ENCODE peak calls at places on chromosome 2, in seven cellular contexts. Z is spleen; B is HTR-8/SVneo; X is activated CD4-positive, alpha-beta memory T cell treated with anti-CD3 and anti-CD28 coated beads for 36 hours; U is anterior cingulate cortex; D is aorta; G is activated CD8-positive, alpha-beta memory T cell treated with anti-CD3 and anti-CD28 coated beads for 4 hours. I is an unnamed sample.

GRCh38 chr2:112601754-112602153 is 17.3 kb downstream of the CHCHD5 start:
- DNase-seq in Z (peak; percentile 35), B (no peak), X (no peak), U (no peak), D (no peak), G (no peak), I (no peak)

GRCh38 chr2:135984199-135985017 is 1.0 kb downstream of the DARS1 start:
- DNase-seq in Z (no peak), B (peak; percentile 29), X (no peak), U (no peak), D (no peak), G (no peak), I (no peak)

GRCh38 chr2:113734187-113734586 is 22.3 kb downstream of the SLC35F5 start:
- DNase-seq in Z (no peak), B (no peak), X (peak; percentile 24), U (no peak), D (no peak), G (no peak), I (no peak)

GRCh38 chr2:100957971-100958653 is 44.0 kb upstream of the RPL31 start:
- DNase-seq in Z (peak; percentile 24), B (no peak), X (no peak), U (no peak), D (no peak), G (no peak), I (peak; percentile 37)

GRCh38 chr2:162711832-162712540 is 126.6 kb downstream of the KCNH7 start:
- DNase-seq in Z (no peak), B (no peak), X (no peak), U (no peak), D (no peak), G (no peak), I (no peak)

GRCh38 chr2:112821682-112822081 is 14.9 kb downstream of the IL1B start:
- DNase-seq in Z (no peak), B (no peak), X (peak; percentile 49), U (no peak), D (no peak), G (no peak), I (no peak)

GRCh38 chr2:233828546-233829192 is 25.7 kb downstream of the HJURP start:
- DNase-seq in Z (peak; percentile 55), B (no peak), X (peak; percentile 3), U (no peak), D (peak; percentile 41), G (no peak), I (no peak)

GRCh38 chr2:109470121-109470921 is 143.4 kb downstream of the SEPTIN10 start:
- DNase-seq in Z (peak; percentile 67), B (peak; percentile 82), X (no peak), U (peak; percentile 18), D (peak; percentile 69), G (no peak), I (no peak)

GRCh38 chr2:145775591-145775990 is 1255.7 kb upstream of the ZEB2 start:
- DNase-seq in Z (no peak), B (no peak), X (no peak), U (no peak), D (no peak), G (no peak), I (no peak)

GRCh38 chr2:3626817-3627499 is 31.0 kb upstream of the ALLC start:
- DNase-seq in Z (peak; percentile 59), B (no peak), X (peak; percentile 6), U (no peak), D (no peak), G (no peak), I (peak; percentile 8)

GRCh38 chr2:158962074-158962473 is 6.4 kb upstream of the TANC1 start:
- DNase-seq in Z (no peak), B (no peak), X (no peak), U (no peak), D (no peak), G (no peak), I (no peak)

GRCh38 chr2:42368817-42369550 is 8.0 kb upstream of the COX7A2L start:
- DNase-seq in Z (no peak), B (no peak), X (no peak), U (no peak), D (no peak), G (no peak), I (no peak)

GRCh38 chr2:38037757-38038615 is 38.0 kb downstream of the CYP1B1 start:
- DNase-seq in Z (no peak), B (no peak), X (peak; percentile 70), U (no peak), D (peak; percentile 67), G (no peak), I (peak; percentile 56)

GRCh38 chr2:204727368-204727767 is 182.1 kb downstream of the PARD3B start:
- DNase-seq in Z (no peak), B (no peak), X (no peak), U (no peak), D (no peak), G (no peak), I (no peak)

GRCh38 chr2:19538411-19538963 is 180.1 kb upstream of the OSR1 start:
- DNase-seq in Z (no peak), B (peak; percentile 69), X (no peak), U (no peak), D (peak; percentile 57), G (no peak), I (peak; percentile 30)

GRCh38 chr2:44952143-44952805 is 10.8 kb downstream of the SIX3 start:
- DNase-seq in Z (no peak), B (no peak), X (peak; percentile 55), U (no peak), D (no peak), G (no peak), I (no peak)

GRCh38 chr2:198362777-198363176 is 558.4 kb downstream of the PLCL1 start:
- DNase-seq in Z (no peak), B (no peak), X (no peak), U (no peak), D (no peak), G (no peak), I (no peak)

GRCh38 chr2:200616193-200616592 is 30.4 kb downstream of the AOX1 start:
- DNase-seq in Z (no peak), B (no peak), X (no peak), U (no peak), D (peak; percentile 51), G (no peak), I (no peak)

GRCh38 chr2:65057391-65058052 is 1.3 kb downstream of the CEP68 start:
- DNase-seq in Z (no peak), B (no peak), X (peak; percentile 70), U (no peak), D (no peak), G (peak; percentile 48), I (no peak)

I was measured in uterus.